ENCODE peak calls at places on chromosomes 4 and X, in nine cellular contexts. One of them, this sample, is unnamed.
A peak's percentile ranks its signal among the peaks of the same experiment; 100 is the strongest.

GRCh38 chr4:147975902-147976301 is 244.0 kb downstream of the ARHGAP10 start:
- DNase-seq in fibroblast of the conjunctiva: no peak
- DNase-seq in NCI-H1417 treated with DMSO at 0.1 percent for 48 hours: no peak
- DNase-seq in stomach: no peak
- DNase-seq in A549: no peak
- DNase-seq in activated CD8-positive, alpha-beta T cell treated with anti-CD3 and anti-CD28 coated beads, Interleukin-2, amount 10 ng/mL, durations not matched to agents 7 days and 5 days: no peak
- DNase-seq in cardiac muscle cell: peak; percentile 16
- DNase-seq in WTC11: no peak
- DNase-seq in fibroblast of pulmonary artery: peak; percentile 42
- DNase-seq in this sample: no peak

GRCh38 chrX:102808336-102808735 is 87.8 kb downstream of the GPRASP3 start:
- DNase-seq in fibroblast of the conjunctiva: no peak
- DNase-seq in NCI-H1417 treated with DMSO at 0.1 percent for 48 hours: no peak
- DNase-seq in stomach: no peak
- DNase-seq in A549: no peak
- DNase-seq in activated CD8-positive, alpha-beta T cell treated with anti-CD3 and anti-CD28 coated beads, Interleukin-2, amount 10 ng/mL, durations not matched to agents 7 days and 5 days: no peak
- DNase-seq in cardiac muscle cell: no peak
- DNase-seq in WTC11: no peak
- DNase-seq in fibroblast of pulmonary artery: no peak
- DNase-seq in this sample: no peak

GRCh38 chrX:44908838-44909237 is 35.9 kb downstream of the KDM6A start:
- DNase-seq in fibroblast of the conjunctiva: no peak
- DNase-seq in NCI-H1417 treated with DMSO at 0.1 percent for 48 hours: no peak
- DNase-seq in stomach: no peak
- DNase-seq in A549: no peak
- DNase-seq in activated CD8-positive, alpha-beta T cell treated with anti-CD3 and anti-CD28 coated beads, Interleukin-2, amount 10 ng/mL, durations not matched to agents 7 days and 5 days: no peak
- DNase-seq in cardiac muscle cell: no peak
- DNase-seq in WTC11: no peak
- DNase-seq in fibroblast of pulmonary artery: no peak
- DNase-seq in this sample: no peak

GRCh38 chrX:120781416-120781815 is 94.2 kb downstream of the CT47B1 start:
- DNase-seq in fibroblast of the conjunctiva: no peak
- DNase-seq in NCI-H1417 treated with DMSO at 0.1 percent for 48 hours: no peak
- DNase-seq in stomach: no peak
- DNase-seq in A549: no peak
- DNase-seq in activated CD8-positive, alpha-beta T cell treated with anti-CD3 and anti-CD28 coated beads, Interleukin-2, amount 10 ng/mL, durations not matched to agents 7 days and 5 days: no peak
- DNase-seq in cardiac muscle cell: peak; percentile 82
- DNase-seq in WTC11: no peak
- DNase-seq in fibroblast of pulmonary artery: peak; percentile 59
- DNase-seq in this sample: no peak

GRCh38 chr4:74055096-74055495 is 16.6 kb upstream of the CXCL3 start:
- DNase-seq in fibroblast of the conjunctiva: no peak
- DNase-seq in NCI-H1417 treated with DMSO at 0.1 percent for 48 hours: no peak
- DNase-seq in stomach: no peak
- DNase-seq in A549: no peak
- DNase-seq in activated CD8-positive, alpha-beta T cell treated with anti-CD3 and anti-CD28 coated beads, Interleukin-2, amount 10 ng/mL, durations not matched to agents 7 days and 5 days: no peak
- DNase-seq in cardiac muscle cell: no peak
- DNase-seq in WTC11: no peak
- DNase-seq in fibroblast of pulmonary artery: no peak
- DNase-seq in this sample: no peak

GRCh38 chrX:138756234-138756633 is 44.7 kb upstream of the FGF13 start:
- DNase-seq in fibroblast of the conjunctiva: peak; percentile 17
- DNase-seq in NCI-H1417 treated with DMSO at 0.1 percent for 48 hours: no peak
- DNase-seq in stomach: no peak
- DNase-seq in A549: peak; percentile 11
- DNase-seq in activated CD8-positive, alpha-beta T cell treated with anti-CD3 and anti-CD28 coated beads, Interleukin-2, amount 10 ng/mL, durations not matched to agents 7 days and 5 days: no peak
- DNase-seq in cardiac muscle cell: peak; percentile 6
- DNase-seq in WTC11: peak; percentile 58
- DNase-seq in fibroblast of pulmonary artery: peak; percentile 3
- DNase-seq in this sample: no peak

GRCh38 chrX:74232859-74233258 is 71.1 kb upstream of the ZCCHC13 start:
- DNase-seq in fibroblast of the conjunctiva: no peak
- DNase-seq in NCI-H1417 treated with DMSO at 0.1 percent for 48 hours: no peak
- DNase-seq in stomach: no peak
- DNase-seq in A549: peak; percentile 43
- DNase-seq in activated CD8-positive, alpha-beta T cell treated with anti-CD3 and anti-CD28 coated beads, Interleukin-2, amount 10 ng/mL, durations not matched to agents 7 days and 5 days: no peak
- DNase-seq in cardiac muscle cell: peak; percentile 51
- DNase-seq in WTC11: no peak
- DNase-seq in fibroblast of pulmonary artery: peak; percentile 50
- DNase-seq in this sample: no peak

GRCh38 chr4:138892483-138893386 is 122.8 kb upstream of the NOCT start:
- DNase-seq in fibroblast of the conjunctiva: no peak
- DNase-seq in NCI-H1417 treated with DMSO at 0.1 percent for 48 hours: no peak
- DNase-seq in stomach: no peak
- DNase-seq in A549: no peak
- DNase-seq in activated CD8-positive, alpha-beta T cell treated with anti-CD3 and anti-CD28 coated beads, Interleukin-2, amount 10 ng/mL, durations not matched to agents 7 days and 5 days: no peak
- DNase-seq in cardiac muscle cell: no peak
- DNase-seq in WTC11: no peak
- DNase-seq in fibroblast of pulmonary artery: no peak
- DNase-seq in this sample: no peak

GRCh38 chrX:120727503-120727902 is 97.6 kb upstream of the C1GALT1C1 start:
- DNase-seq in fibroblast of the conjunctiva: no peak
- DNase-seq in NCI-H1417 treated with DMSO at 0.1 percent for 48 hours: no peak
- DNase-seq in stomach: no peak
- DNase-seq in A549: no peak
- DNase-seq in activated CD8-positive, alpha-beta T cell treated with anti-CD3 and anti-CD28 coated beads, Interleukin-2, amount 10 ng/mL, durations not matched to agents 7 days and 5 days: no peak
- DNase-seq in cardiac muscle cell: no peak
- DNase-seq in WTC11: no peak
- DNase-seq in fibroblast of pulmonary artery: no peak
- DNase-seq in this sample: peak; percentile 50

GRCh38 chr4:109432676-109433075 is 939 bp upstream of the SEC24B start:
- DNase-seq in fibroblast of the conjunctiva: peak; percentile 40
- DNase-seq in NCI-H1417 treated with DMSO at 0.1 percent for 48 hours: no peak
- DNase-seq in stomach: no peak
- DNase-seq in A549: peak; percentile 12
- DNase-seq in activated CD8-positive, alpha-beta T cell treated with anti-CD3 and anti-CD28 coated beads, Interleukin-2, amount 10 ng/mL, durations not matched to agents 7 days and 5 days: no peak
- DNase-seq in cardiac muscle cell: peak; percentile 83
- DNase-seq in WTC11: no peak
- DNase-seq in fibroblast of pulmonary artery: peak; percentile 83
- DNase-seq in this sample: peak; percentile 11

GRCh38 chrX:135213200-135213844 is 38.5 kb upstream of the ETDA start:
- DNase-seq in fibroblast of the conjunctiva: no peak
- DNase-seq in NCI-H1417 treated with DMSO at 0.1 percent for 48 hours: no peak
- DNase-seq in stomach: no peak
- DNase-seq in A549: no peak
- DNase-seq in activated CD8-positive, alpha-beta T cell treated with anti-CD3 and anti-CD28 coated beads, Interleukin-2, amount 10 ng/mL, durations not matched to agents 7 days and 5 days: peak; percentile 44
- DNase-seq in cardiac muscle cell: no peak
- DNase-seq in WTC11: no peak
- DNase-seq in fibroblast of pulmonary artery: no peak
- DNase-seq in this sample: no peak

GRCh38 chr4:165175879-165176278 is 31.5 kb upstream of the KLHL2 start:
- DNase-seq in fibroblast of the conjunctiva: no peak
- DNase-seq in NCI-H1417 treated with DMSO at 0.1 percent for 48 hours: no peak
- DNase-seq in stomach: no peak
- DNase-seq in A549: no peak
- DNase-seq in activated CD8-positive, alpha-beta T cell treated with anti-CD3 and anti-CD28 coated beads, Interleukin-2, amount 10 ng/mL, durations not matched to agents 7 days and 5 days: no peak
- DNase-seq in cardiac muscle cell: no peak
- DNase-seq in WTC11: no peak
- DNase-seq in fibroblast of pulmonary artery: peak; percentile 7
- DNase-seq in this sample: no peak

GRCh38 chr4:182205293-182205692 is 37.9 kb upstream of the TENM3 start:
- DNase-seq in fibroblast of the conjunctiva: no peak
- DNase-seq in NCI-H1417 treated with DMSO at 0.1 percent for 48 hours: no peak
- DNase-seq in stomach: no peak
- DNase-seq in A549: no peak
- DNase-seq in activated CD8-positive, alpha-beta T cell treated with anti-CD3 and anti-CD28 coated beads, Interleukin-2, amount 10 ng/mL, durations not matched to agents 7 days and 5 days: no peak
- DNase-seq in cardiac muscle cell: no peak
- DNase-seq in WTC11: no peak
- DNase-seq in fibroblast of pulmonary artery: no peak
- DNase-seq in this sample: no peak

GRCh38 chrX:118350221-118350620 is 4.3 kb downstream of the WDR44 start:
- DNase-seq in fibroblast of the conjunctiva: no peak
- DNase-seq in NCI-H1417 treated with DMSO at 0.1 percent for 48 hours: no peak
- DNase-seq in stomach: no peak
- DNase-seq in A549: no peak
- DNase-seq in activated CD8-positive, alpha-beta T cell treated with anti-CD3 and anti-CD28 coated beads, Interleukin-2, amount 10 ng/mL, durations not matched to agents 7 days and 5 days: no peak
- DNase-seq in cardiac muscle cell: peak; percentile 41
- DNase-seq in WTC11: no peak
- DNase-seq in fibroblast of pulmonary artery: no peak
- DNase-seq in this sample: no peak

GRCh38 chr4:6116696-6117285 is 83.6 kb downstream of the JAKMIP1 start:
- DNase-seq in fibroblast of the conjunctiva: no peak
- DNase-seq in NCI-H1417 treated with DMSO at 0.1 percent for 48 hours: no peak
- DNase-seq in stomach: peak; percentile 71
- DNase-seq in A549: no peak
- DNase-seq in activated CD8-positive, alpha-beta T cell treated with anti-CD3 and anti-CD28 coated beads, Interleukin-2, amount 10 ng/mL, durations not matched to agents 7 days and 5 days: no peak
- DNase-seq in cardiac muscle cell: no peak
- DNase-seq in WTC11: no peak
- DNase-seq in fibroblast of pulmonary artery: no peak
- DNase-seq in this sample: no peak

GRCh38 chr4:3711183-3712111 is 54.7 kb upstream of the ADRA2C start:
- DNase-seq in fibroblast of the conjunctiva: no peak
- DNase-seq in NCI-H1417 treated with DMSO at 0.1 percent for 48 hours: no peak
- DNase-seq in stomach: no peak
- DNase-seq in A549: no peak
- DNase-seq in activated CD8-positive, alpha-beta T cell treated with anti-CD3 and anti-CD28 coated beads, Interleukin-2, amount 10 ng/mL, durations not matched to agents 7 days and 5 days: no peak
- DNase-seq in cardiac muscle cell: no peak
- DNase-seq in WTC11: no peak
- DNase-seq in fibroblast of pulmonary artery: no peak
- DNase-seq in this sample: no peak

GRCh38 chr4:1720163-1720983 is 750 bp downstream of the TMEM129 start:
- DNase-seq in fibroblast of the conjunctiva: no peak
- DNase-seq in NCI-H1417 treated with DMSO at 0.1 percent for 48 hours: no peak
- DNase-seq in stomach: peak; percentile 58
- DNase-seq in A549: no peak
- DNase-seq in activated CD8-positive, alpha-beta T cell treated with anti-CD3 and anti-CD28 coated beads, Interleukin-2, amount 10 ng/mL, durations not matched to agents 7 days and 5 days: peak; percentile 68
- DNase-seq in cardiac muscle cell: peak; percentile 53
- DNase-seq in WTC11: peak; percentile 50
- DNase-seq in fibroblast of pulmonary artery: peak; percentile 31
- DNase-seq in this sample: peak; percentile 71

GRCh38 chr4:76950846-76951321 is 1.3 kb downstream of the SEPTIN11 start:
- DNase-seq in fibroblast of the conjunctiva: no peak
- DNase-seq in NCI-H1417 treated with DMSO at 0.1 percent for 48 hours: no peak
- DNase-seq in stomach: no peak
- DNase-seq in A549: no peak
- DNase-seq in activated CD8-positive, alpha-beta T cell treated with anti-CD3 and anti-CD28 coated beads, Interleukin-2, amount 10 ng/mL, durations not matched to agents 7 days and 5 days: peak; percentile 34
- DNase-seq in cardiac muscle cell: peak; percentile 52
- DNase-seq in WTC11: no peak
- DNase-seq in fibroblast of pulmonary artery: peak; percentile 47
- DNase-seq in this sample: peak; percentile 7

GRCh38 chrX:38578152-38578551 is 16.8 kb downstream of the TSPAN7 start:
- DNase-seq in fibroblast of the conjunctiva: no peak
- DNase-seq in NCI-H1417 treated with DMSO at 0.1 percent for 48 hours: no peak
- DNase-seq in stomach: no peak
- DNase-seq in A549: no peak
- DNase-seq in activated CD8-positive, alpha-beta T cell treated with anti-CD3 and anti-CD28 coated beads, Interleukin-2, amount 10 ng/mL, durations not matched to agents 7 days and 5 days: no peak
- DNase-seq in cardiac muscle cell: no peak
- DNase-seq in WTC11: no peak
- DNase-seq in fibroblast of pulmonary artery: no peak
- DNase-seq in this sample: no peak

GRCh38 chr4:181597766-181598165 is 645.4 kb upstream of the TENM3 start:
- DNase-seq in fibroblast of the conjunctiva: peak; percentile 2
- DNase-seq in NCI-H1417 treated with DMSO at 0.1 percent for 48 hours: no peak
- DNase-seq in stomach: no peak
- DNase-seq in A549: no peak
- DNase-seq in activated CD8-positive, alpha-beta T cell treated with anti-CD3 and anti-CD28 coated beads, Interleukin-2, amount 10 ng/mL, durations not matched to agents 7 days and 5 days: no peak
- DNase-seq in cardiac muscle cell: no peak
- DNase-seq in WTC11: no peak
- DNase-seq in fibroblast of pulmonary artery: no peak
- DNase-seq in this sample: no peak

GRCh38 chr4:82906469-82906868 is 5.9 kb downstream of the THAP9 start:
- DNase-seq in fibroblast of the conjunctiva: no peak
- DNase-seq in NCI-H1417 treated with DMSO at 0.1 percent for 48 hours: no peak
- DNase-seq in stomach: no peak
- DNase-seq in A549: no peak
- DNase-seq in activated CD8-positive, alpha-beta T cell treated with anti-CD3 and anti-CD28 coated beads, Interleukin-2, amount 10 ng/mL, durations not matched to agents 7 days and 5 days: no peak
- DNase-seq in cardiac muscle cell: no peak
- DNase-seq in WTC11: no peak
- DNase-seq in fibroblast of pulmonary artery: no peak
- DNase-seq in this sample: no peak

GRCh38 chr4:7844247-7844991 is 95.2 kb downstream of the AFAP1 start:
- DNase-seq in fibroblast of the conjunctiva: peak; percentile 76
- DNase-seq in NCI-H1417 treated with DMSO at 0.1 percent for 48 hours: peak; percentile 1
- DNase-seq in stomach: peak; percentile 83
- DNase-seq in A549: peak; percentile 86
- DNase-seq in activated CD8-positive, alpha-beta T cell treated with anti-CD3 and anti-CD28 coated beads, Interleukin-2, amount 10 ng/mL, durations not matched to agents 7 days and 5 days: peak; percentile 79
- DNase-seq in cardiac muscle cell: peak; percentile 89
- DNase-seq in WTC11: peak; percentile 91
- DNase-seq in fibroblast of pulmonary artery: peak; percentile 97
- DNase-seq in this sample: peak; percentile 42

GRCh38 chr4:180513076-180513475 is 1730.1 kb upstream of the TENM3 start:
- DNase-seq in fibroblast of the conjunctiva: no peak
- DNase-seq in NCI-H1417 treated with DMSO at 0.1 percent for 48 hours: no peak
- DNase-seq in stomach: no peak
- DNase-seq in A549: no peak
- DNase-seq in activated CD8-positive, alpha-beta T cell treated with anti-CD3 and anti-CD28 coated beads, Interleukin-2, amount 10 ng/mL, durations not matched to agents 7 days and 5 days: no peak
- DNase-seq in cardiac muscle cell: no peak
- DNase-seq in WTC11: no peak
- DNase-seq in fibroblast of pulmonary artery: no peak
- DNase-seq in this sample: no peak

GRCh38 chrX:148426467-148426866 is 74.0 kb upstream of the AFF2 start:
- DNase-seq in fibroblast of the conjunctiva: no peak
- DNase-seq in NCI-H1417 treated with DMSO at 0.1 percent for 48 hours: no peak
- DNase-seq in stomach: no peak
- DNase-seq in A549: no peak
- DNase-seq in activated CD8-positive, alpha-beta T cell treated with anti-CD3 and anti-CD28 coated beads, Interleukin-2, amount 10 ng/mL, durations not matched to agents 7 days and 5 days: no peak
- DNase-seq in cardiac muscle cell: no peak
- DNase-seq in WTC11: no peak
- DNase-seq in fibroblast of pulmonary artery: no peak
- DNase-seq in this sample: no peak

GRCh38 chrX:147533426-147533825 is 378.3 kb upstream of the FMR1 start:
- DNase-seq in fibroblast of the conjunctiva: no peak
- DNase-seq in NCI-H1417 treated with DMSO at 0.1 percent for 48 hours: no peak
- DNase-seq in stomach: no peak
- DNase-seq in A549: no peak
- DNase-seq in activated CD8-positive, alpha-beta T cell treated with anti-CD3 and anti-CD28 coated beads, Interleukin-2, amount 10 ng/mL, durations not matched to agents 7 days and 5 days: no peak
- DNase-seq in cardiac muscle cell: no peak
- DNase-seq in WTC11: no peak
- DNase-seq in fibroblast of pulmonary artery: no peak
- DNase-seq in this sample: no peak

GRCh38 chr4:19497692-19498091 is 754.0 kb upstream of the SLIT2 start:
- DNase-seq in fibroblast of the conjunctiva: no peak
- DNase-seq in NCI-H1417 treated with DMSO at 0.1 percent for 48 hours: no peak
- DNase-seq in stomach: no peak
- DNase-seq in A549: no peak
- DNase-seq in activated CD8-positive, alpha-beta T cell treated with anti-CD3 and anti-CD28 coated beads, Interleukin-2, amount 10 ng/mL, durations not matched to agents 7 days and 5 days: no peak
- DNase-seq in cardiac muscle cell: no peak
- DNase-seq in WTC11: no peak
- DNase-seq in fibroblast of pulmonary artery: no peak
- DNase-seq in this sample: no peak

GRCh38 chr4:124483043-124483906 is 229.3 kb downstream of the ANKRD50 start:
- DNase-seq in fibroblast of the conjunctiva: no peak
- DNase-seq in NCI-H1417 treated with DMSO at 0.1 percent for 48 hours: no peak
- DNase-seq in stomach: no peak
- DNase-seq in A549: no peak
- DNase-seq in activated CD8-positive, alpha-beta T cell treated with anti-CD3 and anti-CD28 coated beads, Interleukin-2, amount 10 ng/mL, durations not matched to agents 7 days and 5 days: no peak
- DNase-seq in cardiac muscle cell: peak; percentile 76
- DNase-seq in WTC11: no peak
- DNase-seq in fibroblast of pulmonary artery: peak; percentile 72
- DNase-seq in this sample: no peak

GRCh38 chr4:83219344-83219990 is 65.1 kb downstream of the COQ2 start:
- DNase-seq in fibroblast of the conjunctiva: no peak
- DNase-seq in NCI-H1417 treated with DMSO at 0.1 percent for 48 hours: no peak
- DNase-seq in stomach: peak; percentile 33
- DNase-seq in A549: no peak
- DNase-seq in activated CD8-positive, alpha-beta T cell treated with anti-CD3 and anti-CD28 coated beads, Interleukin-2, amount 10 ng/mL, durations not matched to agents 7 days and 5 days: peak; percentile 72
- DNase-seq in cardiac muscle cell: no peak
- DNase-seq in WTC11: no peak
- DNase-seq in fibroblast of pulmonary artery: no peak
- DNase-seq in this sample: peak; percentile 94

GRCh38 chrX:23819385-23820234 is 36.6 kb downstream of the SAT1 start:
- DNase-seq in fibroblast of the conjunctiva: no peak
- DNase-seq in NCI-H1417 treated with DMSO at 0.1 percent for 48 hours: no peak
- DNase-seq in stomach: no peak
- DNase-seq in A549: no peak
- DNase-seq in activated CD8-positive, alpha-beta T cell treated with anti-CD3 and anti-CD28 coated beads, Interleukin-2, amount 10 ng/mL, durations not matched to agents 7 days and 5 days: no peak
- DNase-seq in cardiac muscle cell: peak; percentile 21
- DNase-seq in WTC11: no peak
- DNase-seq in fibroblast of pulmonary artery: no peak
- DNase-seq in this sample: no peak

GRCh38 chrX:68822641-68823410 is 6.0 kb upstream of the EFNB1 start:
- DNase-seq in fibroblast of the conjunctiva: peak; percentile 48
- DNase-seq in NCI-H1417 treated with DMSO at 0.1 percent for 48 hours: no peak
- DNase-seq in stomach: no peak
- DNase-seq in A549: peak; percentile 50
- DNase-seq in activated CD8-positive, alpha-beta T cell treated with anti-CD3 and anti-CD28 coated beads, Interleukin-2, amount 10 ng/mL, durations not matched to agents 7 days and 5 days: peak; percentile 32
- DNase-seq in cardiac muscle cell: peak; percentile 81
- DNase-seq in WTC11: no peak
- DNase-seq in fibroblast of pulmonary artery: peak; percentile 72
- DNase-seq in this sample: peak; percentile 25

GRCh38 chrX:53684415-53685192 is 1.9 kb downstream of the HUWE1 start:
- DNase-seq in fibroblast of the conjunctiva: no peak
- DNase-seq in NCI-H1417 treated with DMSO at 0.1 percent for 48 hours: no peak
- DNase-seq in stomach: no peak
- DNase-seq in A549: no peak
- DNase-seq in activated CD8-positive, alpha-beta T cell treated with anti-CD3 and anti-CD28 coated beads, Interleukin-2, amount 10 ng/mL, durations not matched to agents 7 days and 5 days: no peak
- DNase-seq in cardiac muscle cell: no peak
- DNase-seq in WTC11: peak; percentile 88
- DNase-seq in fibroblast of pulmonary artery: no peak
- DNase-seq in this sample: no peak

This sample was measured in OCI-LY7.